ENCODE peak calls at places on chromosomes 6 and 20, in four cellular contexts. P, W, Q and F are unnamed samples.

GRCh38 chr6:85004283-85005010 is 240.0 kb upstream of the TBX18 start:
- DNase-seq in P (no peak), W (no peak), Q (no peak), F (no peak)

GRCh38 chr6:118319890-118320289 is 228.2 kb upstream of the PLN start:
- DNase-seq in P (peak; percentile 7), W (no peak), Q (no peak), F (no peak)

GRCh38 chr6:47103931-47104330 is 61.8 kb upstream of the ADGRF1 start:
- DNase-seq in Q (peak; percentile 76), W (no peak), P (no peak), F (peak; percentile 72)

GRCh38 chr6:157209865-157210530 is 113.3 kb downstream of the TMEM242 start:
- DNase-seq in P (no peak), Q (no peak), W (no peak), F (no peak)

GRCh38 chr20:38883081-38883980 is 42.9 kb upstream of the FAM83D start:
- DNase-seq in Q (no peak), W (peak; percentile 28), P (no peak), F (no peak)

GRCh38 chr20:37615507-37616425 is 78.1 kb upstream of the CTNNBL1 start:
- DNase-seq in Q (peak; percentile 16), W (no peak), P (peak; percentile 57), F (no peak)

GRCh38 chr6:118764766-118765165 is 113.4 kb upstream of the CEP85L start:
- DNase-seq in P (no peak), W (no peak), Q (no peak), F (no peak)

GRCh38 chr6:83708970-83709747 is at the start of gene SNAP91:
- DNase-seq in Q (no peak), W (peak; percentile 22), P (peak; percentile 69), F (no peak)

GRCh38 chr20:49656304-49656703 is 57.4 kb downstream of the B4GALT5 start:
- DNase-seq in P (no peak), Q (no peak), W (no peak), F (no peak)

GRCh38 chr20:22339091-22339881 is 245.1 kb downstream of the FOXA2 start:
- DNase-seq in W (no peak), P (peak; percentile 68), Q (peak; percentile 65), F (no peak)

GRCh38 chr20:7146552-7147219 is 379.2 kb downstream of the BMP2 start:
- DNase-seq in Q (no peak), W (peak; percentile 24), P (no peak), F (no peak)

GRCh38 chr6:134805163-134805562 is 144.7 kb downstream of the ALDH8A1 start:
- DNase-seq in P (no peak), Q (no peak), W (no peak), F (no peak)

GRCh38 chr6:16851044-16851540 is 89.8 kb upstream of the ATXN1 start:
- DNase-seq in W (no peak), P (no peak), Q (no peak), F (no peak)

GRCh38 chr6:3228046-3228671 is 706 bp upstream of the TUBB2B start:
- DNase-seq in P (peak; percentile 89), W (no peak), Q (no peak), F (no peak)

GRCh38 chr6:3231213-3232016 is 4.0 kb upstream of the TUBB2B start:
- DNase-seq in Q (peak; percentile 60), P (peak; percentile 91), W (no peak), F (peak; percentile 63)

GRCh38 chr6:3228791-3229565 is 1.5 kb upstream of the TUBB2B start:
- DNase-seq in Q (no peak), P (peak; percentile 66), W (no peak), F (no peak)

GRCh38 chr6:3230275-3231212 is 3.1 kb upstream of the TUBB2B start:
- DNase-seq in P (peak; percentile 84), Q (no peak), W (no peak), F (no peak)

DNA sequence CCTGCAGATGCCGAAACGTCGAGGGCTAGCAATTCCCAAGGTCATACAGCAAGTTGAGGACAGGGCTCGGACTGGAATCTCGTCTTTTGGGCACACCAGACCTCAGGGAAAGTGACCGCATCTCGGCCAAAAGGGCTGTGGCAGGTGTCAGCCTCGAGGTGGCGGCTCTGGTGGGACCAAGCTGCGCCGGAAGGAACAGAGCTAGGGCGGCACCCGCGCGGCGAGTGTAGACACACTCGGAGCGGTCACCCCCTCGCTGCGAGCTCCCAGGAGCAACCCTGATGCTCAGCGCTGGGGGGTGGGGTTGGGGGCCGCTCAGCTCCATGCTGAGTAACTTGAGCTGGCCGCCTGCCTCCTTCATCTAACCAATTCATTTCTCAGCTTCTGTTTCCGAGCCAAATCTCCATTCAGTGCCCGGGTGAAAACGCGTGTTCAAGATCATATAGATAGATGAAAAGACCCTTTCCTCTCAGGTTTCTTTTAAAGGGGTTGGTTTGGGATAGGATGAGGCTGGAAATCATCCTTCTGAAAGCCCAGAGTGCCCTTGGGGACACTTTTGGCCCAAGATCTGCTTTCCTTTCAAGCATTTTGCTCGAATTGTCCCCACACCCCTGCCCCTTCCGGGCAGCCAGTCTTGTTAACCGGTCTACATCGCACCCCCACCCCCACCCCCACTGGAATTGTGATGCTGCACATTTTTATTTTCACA is 2.3 kb upstream of the TUBB2B start:
- DNase-seq in W (no peak), P (peak; percentile 79), Q (no peak), F (no peak)
- H3K4me3 ChIP-seq in W (no peak overlapping the region), P (no peak overlapping the region), Q (no peak overlapping the region), F (no peak overlapping the region)

GRCh38 chr6:33142501-33142900 is 49.8 kb downstream of the COL11A2 start:
- DNase-seq in W (no peak), Q (no peak), P (no peak), F (no peak)

GRCh38 chr6:33136310-33136895 is 55.9 kb downstream of the COL11A2 start:
- DNase-seq in Q (no peak), P (no peak), W (no peak), F (no peak)

GRCh38 chr6:33143113-33143760 is 49.0 kb downstream of the COL11A2 start:
- DNase-seq in W (no peak), P (peak; percentile 19), Q (no peak), F (no peak)

GRCh38 chr6:33140556-33140955 is 51.7 kb downstream of the COL11A2 start:
- DNase-seq in Q (no peak), W (no peak), P (no peak), F (no peak)

DNA sequence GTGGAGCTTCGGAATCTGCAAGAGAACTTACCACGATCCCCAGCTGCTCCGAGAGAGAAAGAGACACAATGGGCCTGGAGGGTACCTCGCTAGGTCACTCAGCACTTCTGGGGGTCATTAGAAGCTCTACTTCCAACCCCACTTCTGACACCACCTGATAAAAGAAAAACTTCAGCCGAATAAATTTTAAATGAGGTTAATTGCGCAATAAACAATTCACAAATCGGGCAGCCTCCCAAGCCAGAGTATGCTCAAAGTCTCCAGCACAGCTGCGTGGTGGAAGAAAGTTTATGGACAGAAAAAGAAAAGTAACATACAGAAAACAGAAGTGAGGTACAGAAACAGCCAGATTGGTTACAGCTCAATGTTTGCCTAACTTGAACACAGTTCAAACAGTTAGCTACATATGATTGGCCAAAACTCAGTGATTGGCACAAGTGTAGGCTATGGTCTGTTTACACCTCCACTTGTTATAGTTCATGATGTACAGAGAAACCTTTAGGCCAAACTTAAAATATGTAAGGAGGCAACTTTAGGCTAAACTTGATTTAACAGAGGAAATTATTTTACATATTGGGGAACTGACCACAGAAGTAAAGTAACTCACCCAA is 52.6 kb downstream of the COL11A2 start:
- DNase-seq in Q (no peak), P (no peak), W (no peak), F (no peak)
- H3K4me3 ChIP-seq in Q (no peak overlapping the region), P (no peak overlapping the region), W (no peak overlapping the region), F (no peak overlapping the region)

GRCh38 chr6:103983000-103983399 is 876.7 kb downstream of the HACE1 start:
- DNase-seq in Q (no peak), P (no peak), W (no peak), F (no peak)

DNA sequence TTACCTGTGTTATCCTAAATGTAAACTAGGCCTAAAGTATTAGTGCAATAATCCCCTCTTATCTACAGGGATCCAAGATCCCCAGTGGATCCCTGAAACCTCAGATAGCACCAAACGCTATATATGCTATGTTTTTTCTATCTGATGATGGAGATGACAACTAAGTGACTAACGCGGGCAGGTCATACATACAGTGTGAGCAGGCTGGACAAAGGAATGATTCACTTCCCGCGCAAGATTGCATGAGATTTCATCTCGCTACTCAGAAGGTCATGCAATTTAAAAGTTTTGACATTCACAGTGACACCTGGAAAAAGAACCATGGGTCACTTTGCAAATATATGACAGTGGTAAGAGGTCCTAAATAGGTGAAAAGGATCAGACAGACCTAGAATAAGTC is 875.9 kb downstream of the HACE1 start:
- DNase-seq in Q (no peak), W (no peak), P (no peak), F (no peak)
- H3K4me3 ChIP-seq in Q (no peak overlapping the region), W (no peak overlapping the region), P (no peak overlapping the region), F (no peak overlapping the region)

GRCh38 chr6:136435096-136435495 is 115.1 kb downstream of the MAP7 start:
- DNase-seq in Q (no peak), P (no peak), W (no peak), F (no peak)
- H3K4me3 ChIP-seq in Q (no peak overlapping the region), P (no peak overlapping the region), W (no peak overlapping the region), F (no peak overlapping the region)